ENCODE peak calls at places on chromosomes 7 and 10, in ten cellular contexts. K, I, O, Z, V, Y, R, M, A and J are unnamed samples.

GRCh38 chr7:81127991-81128390 is 209.1 kb upstream of the SEMA3C start:
- DNase-seq in K (no peak), R (no peak), M (no peak), I (no peak), Y (no peak), A (no peak), V (peak; percentile 38), O (no peak), Z (no peak), J (no peak)

GRCh38 chr7:22481726-22482125 is 18.3 kb downstream of the STEAP1B start:
- DNase-seq in K (no peak), O (no peak), V (no peak), M (no peak), I (peak; percentile 33), R (no peak), A (peak; percentile 26), Z (no peak), Y (no peak), J (no peak)

GRCh38 chr7:43766564-43766963 is 8.1 kb downstream of the BLVRA start:
- DNase-seq in K (no peak), R (no peak), M (no peak), V (no peak), Z (no peak), O (no peak), A (no peak), I (no peak), Y (no peak), J (no peak)

GRCh38 chr7:33649476-33650441 is 255.6 kb upstream of the BMPER start:
- DNase-seq in Y (no peak), K (no peak), I (no peak), Z (no peak), V (peak; percentile 68), R (no peak), M (no peak), O (no peak), A (no peak), J (no peak)

GRCh38 chr7:139022286-139022685 is 13.6 kb downstream of the ZC3HAV1L start:
- DNase-seq in M (peak; percentile 6), I (no peak), Z (no peak), O (no peak), A (no peak), K (no peak), Y (no peak), R (no peak), V (no peak), J (no peak)

GRCh38 chr10:30943451-30943850 is 88.2 kb downstream of the ZNF438 start:
- DNase-seq in R (no peak), A (no peak), M (no peak), I (no peak), Z (no peak), O (no peak), K (no peak), V (no peak), Y (no peak), J (no peak)

GRCh38 chr7:9250876-9251275 is 817.5 kb downstream of the NXPH1 start:
- DNase-seq in M (no peak), Z (no peak), O (no peak), Y (no peak), V (no peak), R (no peak), A (no peak), I (no peak), K (no peak), J (no peak)

GRCh38 chr7:27172823-27173411 is 1.2 kb downstream of the HOXA10 start:
- DNase-seq in M (peak; percentile 40), I (peak; percentile 88), Z (peak; percentile 69), K (no peak), O (peak; percentile 74), A (no peak), V (no peak), R (peak; percentile 95), Y (peak; percentile 89), J (peak; percentile 73)

GRCh38 chr7:20330797-20331230 is at the start of gene ITGB8:
- DNase-seq in O (no peak), A (peak; percentile 18), I (no peak), R (peak; percentile 78), Z (peak; percentile 39), V (no peak), M (no peak), Y (peak; percentile 63), K (no peak), J (no peak)

GRCh38 chr7:20330176-20330796 is 414 bp upstream of the ITGB8 start:
- DNase-seq in M (peak; percentile 54), O (peak; percentile 81), V (peak; percentile 94), A (peak; percentile 83), I (peak; percentile 75), Y (peak; percentile 86), Z (peak; percentile 72), R (peak; percentile 93), K (peak; percentile 64), J (peak; percentile 18)

GRCh38 chr7:20328692-20329091 is 2.0 kb upstream of the ITGB8 start:
- DNase-seq in V (no peak), O (no peak), Z (no peak), R (no peak), Y (no peak), I (no peak), K (no peak), A (no peak), M (no peak), J (no peak)

GRCh38 chr7:20328027-20328426 is 2.7 kb upstream of the ITGB8 start:
- DNase-seq in V (no peak), K (no peak), R (no peak), O (no peak), Y (no peak), I (no peak), Z (no peak), A (no peak), M (no peak), J (no peak)

DNA sequence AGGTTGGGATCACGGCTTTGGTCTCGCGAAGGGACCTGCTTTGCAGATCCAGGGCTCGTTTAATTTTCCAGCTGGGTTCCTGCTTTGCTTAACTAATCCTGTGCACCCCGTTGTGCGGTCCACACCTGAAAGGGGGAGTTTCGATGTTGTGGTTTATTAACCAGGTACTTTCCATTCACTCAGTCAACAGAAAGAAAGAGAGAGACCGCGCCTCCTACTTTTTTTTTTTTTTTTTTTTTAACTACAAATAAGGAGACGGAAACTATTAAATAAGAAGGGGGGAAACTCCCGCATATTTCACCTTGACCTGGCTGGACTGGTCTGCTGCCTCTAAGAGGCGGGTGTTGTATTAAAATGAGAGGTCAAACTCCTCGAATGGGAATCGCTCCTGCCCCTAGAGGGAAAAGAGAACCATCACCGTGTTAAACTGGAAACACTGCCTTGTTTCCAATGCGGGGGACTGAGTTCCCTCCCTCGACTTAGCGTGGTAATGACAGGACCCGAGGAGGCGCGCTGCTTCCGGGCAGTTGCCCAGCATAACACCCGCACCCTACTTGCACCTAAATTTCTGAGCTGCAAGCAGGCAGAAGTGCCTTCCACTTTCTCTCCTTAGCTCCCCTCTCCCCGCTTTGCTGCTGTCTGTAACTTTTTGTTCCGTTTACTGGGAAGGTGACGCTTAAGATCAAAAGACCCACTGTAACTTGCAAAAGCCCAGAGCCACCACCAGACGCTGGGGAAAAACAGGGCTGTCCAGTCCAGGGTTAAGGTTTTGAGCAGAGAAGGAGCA is 1.1 kb upstream of the ITGB8 start:
- DNase-seq in V (peak; percentile 71), O (peak; percentile 48), Y (peak; percentile 72), K (peak; percentile 35), I (peak; percentile 69), A (peak; percentile 35), R (peak; percentile 81), Z (peak; percentile 61), M (no peak), J (no peak)
- TF ChIP-seq CTCF in V (peak; percentile 26), O (peak; percentile 28), Y (no peak), K (no peak), I (no peak), A (peak; percentile 25), R (peak; percentile 32), Z (peak; percentile 37), M (peak; percentile 11), J (no peak)

DNA sequence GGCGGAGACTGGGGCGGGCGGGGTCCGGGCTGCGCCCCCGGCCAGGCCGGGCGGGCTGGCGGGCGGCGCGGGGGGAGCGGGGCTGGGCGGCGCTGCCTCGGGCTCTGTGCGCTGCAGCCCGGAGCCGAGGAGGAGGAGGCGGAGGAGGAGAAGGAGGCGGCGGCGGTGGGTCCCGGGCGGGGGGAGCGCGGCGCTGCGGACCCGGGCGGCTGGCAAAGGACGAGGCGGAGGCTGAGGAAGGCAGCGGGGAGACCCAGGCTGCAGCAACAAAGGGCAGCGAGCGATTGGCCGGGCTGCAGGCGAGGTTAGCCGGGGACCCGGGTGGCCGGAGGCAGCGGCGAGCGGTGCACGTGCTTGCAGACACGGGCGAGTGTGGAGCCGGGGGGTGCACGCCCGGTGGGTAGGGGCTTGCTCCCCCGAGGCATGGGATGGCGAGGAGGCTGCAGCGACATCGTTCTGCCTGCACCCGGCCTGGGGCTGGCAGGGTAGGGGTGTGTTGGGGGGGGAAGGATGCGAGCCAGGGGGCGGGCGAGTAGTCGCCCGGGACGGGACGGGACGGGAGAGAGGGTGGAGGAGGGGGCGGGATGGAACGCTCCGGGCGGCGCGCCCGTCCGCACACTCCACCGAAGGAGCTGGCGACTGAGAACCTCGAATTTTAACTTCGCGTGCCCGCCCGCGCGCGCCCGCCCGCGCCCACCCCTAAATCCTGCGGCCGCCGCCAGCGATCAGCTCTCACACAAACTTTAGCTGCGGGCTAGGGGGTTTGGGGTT is 844 bp upstream of the KAT6B start:
- DNase-seq in R (no peak), Z (no peak), A (peak; percentile 58), I (no peak), O (no peak), M (no peak), Y (no peak), V (no peak), K (no peak), J (no peak)
- TF ChIP-seq POLR2A in R (no peak), Z (no peak), A (no peak), I (peak; percentile 55), O (no peak), M (no peak), Y (peak; percentile 44), V (no peak), K (peak; percentile 31), J (peak; percentile 35)

DNA sequence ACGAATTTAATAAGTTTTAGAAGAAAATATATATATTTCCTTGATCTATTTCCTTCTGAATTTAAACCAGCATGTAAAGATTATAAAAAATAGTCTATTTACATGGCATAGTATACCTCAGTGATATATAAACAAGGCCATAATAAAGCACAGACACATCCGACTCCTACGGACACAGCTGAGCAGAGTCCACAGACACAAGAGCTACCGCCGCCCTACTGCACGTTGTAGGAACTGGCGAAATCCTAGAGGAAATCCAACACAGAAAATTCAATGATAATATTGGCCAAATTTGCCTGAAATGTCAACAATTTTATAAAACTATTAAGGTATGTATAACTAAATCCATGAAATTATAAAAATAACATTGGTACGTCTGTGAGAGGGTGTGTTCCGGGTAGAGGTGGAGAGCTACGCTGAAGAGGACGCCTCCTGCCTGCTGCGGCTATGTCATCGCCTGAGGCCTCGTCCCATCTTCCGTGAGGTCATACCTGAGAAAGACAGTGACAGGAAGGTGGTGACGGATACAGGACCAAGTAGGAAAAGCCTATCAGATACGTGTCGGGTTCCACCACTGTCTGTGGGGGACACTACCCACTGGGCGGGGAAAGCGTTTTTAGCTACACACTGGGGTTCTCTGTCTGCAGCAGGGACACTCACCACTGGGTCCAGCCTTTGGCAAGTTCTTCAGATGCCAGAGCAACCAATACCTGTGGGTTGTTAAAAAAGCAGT is 29.3 kb upstream of the NCAPG2 start:
- DNase-seq in Y (no peak), Z (no peak), R (no peak), A (no peak), O (no peak), V (no peak), I (no peak), K (no peak), M (no peak), J (no peak)
- TF ChIP-seq CTCF in Y (no peak), Z (no peak), R (no peak), A (no peak), O (no peak), V (no peak), I (peak; percentile 13), K (no peak), M (no peak), J (no peak)

DNA sequence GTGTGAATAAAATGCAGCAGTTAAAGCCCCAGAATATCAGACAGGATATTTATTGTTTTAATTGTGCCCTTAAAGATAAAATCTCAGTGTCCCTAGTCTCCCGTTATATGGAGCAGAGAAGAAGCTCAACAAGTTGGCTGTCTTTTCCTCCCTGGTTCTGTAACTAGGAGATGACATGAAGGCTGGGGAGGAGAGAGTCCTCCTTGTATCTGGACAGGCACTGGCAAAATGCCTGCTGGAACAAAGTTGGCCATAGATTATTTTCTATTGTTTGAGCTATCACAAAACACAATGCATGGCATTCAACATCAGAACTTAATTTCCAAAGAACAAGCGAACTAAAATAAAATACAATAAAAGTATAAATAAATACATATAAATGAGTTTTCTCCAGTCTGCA is 694.9 kb upstream of the KCND2 start:
- DNase-seq in A (no peak), K (no peak), V (no peak), Z (no peak), I (no peak), M (no peak), Y (no peak), R (no peak), O (no peak), J (no peak)
- TF ChIP-seq POLR2A in A (no peak), K (no peak), V (no peak), Z (no peak), I (no peak), M (no peak), Y (no peak), R (no peak), O (no peak), J (no peak)